ENCODE peak calls at places on chromosomes 16 and 17, in eight cellular contexts. D is stimulated activated CD8-positive, alpha-beta memory T cell treated with anti-CD3 and anti-CD28 coated beads, Interleukin-12 subunit alpha, Interleukin-12 subunit beta, amount 100 ng/mL, for 4 hours; J is stimulated activated CD4-positive, alpha-beta T cell treated with anti-CD3 and anti-CD28 coated beads, Interleukin-12 subunit alpha, Interleukin-12 subunit beta, amount 100 ng/mL, for 4 hours; Y is HT-29; Z is lower leg skin; T is NCI-H1105 treated with DMSO at 0.1 percent for 48 hours; F is GDM1; W is NCI-H1417. C is an unnamed sample.

GRCh38 chr17:43212641-43213490 is 1.2 kb downstream of the TMEM106A start:
- DNase-seq in J (no peak), D (no peak), Y (no peak), T (no peak), F (no peak), W (no peak), Z (no peak), C (no peak)

GRCh38 chr16:49594706-49595534 is 221.3 kb downstream of the C16orf78 start:
- DNase-seq in J (no peak), Z (peak; percentile 59), T (no peak), Y (no peak), W (no peak), F (no peak), D (no peak), C (no peak)

GRCh38 chr17:79082311-79083190 is 7.9 kb downstream of the ENGASE start:
- DNase-seq in Y (peak; percentile 55), T (peak; percentile 11), W (peak; percentile 14), F (no peak), Z (no peak), J (peak; percentile 44), D (no peak), C (no peak)

GRCh38 chr16:3143189-3143588 is 8.4 kb downstream of the ZNF213 start:
- DNase-seq in J (no peak), W (no peak), D (no peak), T (no peak), Z (no peak), F (no peak), Y (no peak), C (no peak)

GRCh38 chr16:75535901-75536300 is at the start of gene CHST5:
- DNase-seq in D (no peak), J (no peak), Z (no peak), W (no peak), Y (peak; percentile 30), F (no peak), T (no peak), C (no peak)

GRCh38 chr16:28974437-28975157 is at the start of gene SPNS1:
- DNase-seq in F (peak; percentile 90), J (peak; percentile 88), W (peak; percentile 90), T (peak; percentile 92), Z (peak; percentile 99), Y (peak; percentile 93), D (peak; percentile 89), C (peak; percentile 91)

GRCh38 chr16:84754353-84754856 is 54.6 kb downstream of the USP10 start:
- DNase-seq in F (peak; percentile 45), T (peak; percentile 56), J (peak; percentile 23), W (peak; percentile 77), Y (peak; percentile 88), D (no peak), Z (no peak), C (peak; percentile 83)

GRCh38 chr17:45021607-45022287 is 29.7 kb downstream of the DCAKD start:
- DNase-seq in T (peak; percentile 50), F (no peak), D (peak; percentile 54), J (peak; percentile 70), Y (peak; percentile 62), W (peak; percentile 48), Z (peak; percentile 91), C (no peak)

GRCh38 chr17:82832881-82833475 is 6.8 kb downstream of the ZNF750 start:
- DNase-seq in W (peak; percentile 26), T (no peak), F (no peak), D (no peak), J (no peak), Y (no peak), Z (no peak), C (no peak)

GRCh38 chr17:2056221-2057129 is 1.6 kb downstream of the HIC1 start:
- DNase-seq in Z (no peak), F (no peak), W (no peak), Y (no peak), T (no peak), D (no peak), J (no peak), C (no peak)

GRCh38 chr17:72021417-72022041 is 99.3 kb upstream of the SOX9 start:
- DNase-seq in Y (no peak), F (no peak), W (no peak), J (no peak), T (no peak), D (no peak), Z (no peak), C (no peak)

GRCh38 chr16:31270795-31271194 is 11.0 kb downstream of the ITGAM start:
- DNase-seq in J (no peak), D (no peak), W (no peak), Z (no peak), T (no peak), F (no peak), Y (no peak), C (no peak)

GRCh38 chr17:8649157-8650118 is 18.9 kb upstream of the MYH10 start:
- DNase-seq in J (no peak), T (no peak), Y (no peak), D (no peak), F (no peak), W (no peak), Z (no peak), C (peak; percentile 80)

GRCh38 chr17:35866356-35866950 is 2.2 kb downstream of the HEATR9 start:
- DNase-seq in D (no peak), T (no peak), Y (no peak), J (no peak), Z (no peak), F (no peak), W (no peak), C (no peak)

GRCh38 chr17:81517339-81518112 is 4.9 kb upstream of the ACTG1 start:
- DNase-seq in F (no peak), J (no peak), W (no peak), Y (no peak), D (no peak), T (no peak), Z (no peak), C (no peak)

GRCh38 chr16:87042551-87043272 is 274.5 kb downstream of the C16orf95 start:
- DNase-seq in W (no peak), Y (no peak), T (peak; percentile 35), F (no peak), D (no peak), Z (no peak), J (no peak), C (no peak)

GRCh38 chr16:86389566-86390328 is 120.6 kb upstream of the FOXF1 start:
- DNase-seq in J (no peak), W (no peak), F (no peak), Z (no peak), Y (no peak), D (no peak), T (no peak), C (no peak)

GRCh38 chr16:57477531-57478202 is 8.6 kb downstream of the DOK4 start:
- DNase-seq in T (no peak), Z (no peak), W (peak; percentile 53), D (no peak), F (no peak), Y (no peak), J (no peak), C (no peak)

GRCh38 chr17:74977802-74978201 is 5.2 kb upstream of the HID1 start:
- DNase-seq in F (no peak), J (no peak), T (no peak), W (no peak), D (no peak), Y (no peak), Z (no peak), C (no peak)

GRCh38 chr17:45149669-45150603 is 1.7 kb downstream of the HEXIM1 start:
- DNase-seq in T (peak; percentile 17), Z (peak; percentile 95), F (peak; percentile 58), W (peak; percentile 30), Y (peak; percentile 76), J (peak; percentile 44), D (no peak), C (no peak)

GRCh38 chr16:10575506-10576130 is 4.8 kb downstream of the EMP2 start:
- DNase-seq in T (no peak), J (no peak), Y (no peak), Z (no peak), F (no peak), D (no peak), W (no peak), C (no peak)

GRCh38 chr17:59333845-59334244 is 2.4 kb downstream of the YPEL2 start:
- DNase-seq in F (no peak), W (peak; percentile 70), D (no peak), Z (no peak), T (no peak), Y (no peak), J (no peak), C (no peak)

GRCh38 chr17:62644487-62645173 is 17.2 kb downstream of the MRC2 start:
- DNase-seq in Z (no peak), W (no peak), F (no peak), T (no peak), Y (no peak), J (no peak), D (no peak), C (no peak)

GRCh38 chr17:20244671-20245070 is 222.7 kb downstream of the LGALS9B start:
- DNase-seq in F (no peak), W (no peak), D (no peak), Y (no peak), J (no peak), T (no peak), Z (no peak), C (no peak)

GRCh38 chr17:42153919-42154491 is 784 bp downstream of the RAB5C start:
- DNase-seq in Z (no peak), W (no peak), J (no peak), T (no peak), F (no peak), Y (no peak), D (no peak), C (no peak)

GRCh38 chr17:55175788-55176425 is 88.9 kb upstream of the HLF start:
- DNase-seq in Y (no peak), T (no peak), W (no peak), Z (no peak), F (peak; percentile 49), D (no peak), J (no peak), C (no peak)

GRCh38 chr17:27381007-27381501 is 75.2 kb upstream of the KSR1 start:
- DNase-seq in Y (peak; percentile 91), Z (peak; percentile 90), W (peak; percentile 36), J (peak; percentile 79), F (peak; percentile 23), T (peak; percentile 19), D (peak; percentile 48), C (no peak)

GRCh38 chr17:79814966-79815835 is 18.3 kb upstream of the CBX8 start:
- DNase-seq in J (no peak), D (no peak), T (no peak), Y (peak; percentile 85), W (no peak), Z (no peak), F (no peak), C (no peak)

GRCh38 chr16:14955546-14956231 is 18.4 kb downstream of the NPIPA1 start:
- DNase-seq in W (no peak), Z (no peak), Y (no peak), T (no peak), J (no peak), D (no peak), F (no peak), C (no peak)

GRCh38 chr17:68378202-68379149 is 78.8 kb downstream of the WIPI1 start:
- DNase-seq in J (no peak), D (no peak), Z (peak; percentile 99), W (no peak), T (no peak), Y (peak; percentile 64), F (no peak), C (peak; percentile 96)

GRCh38 chr16:21211486-21211885 is at the start of gene ZP2:
- DNase-seq in Y (no peak), D (no peak), F (no peak), Z (no peak), T (no peak), J (no peak), W (no peak), C (no peak)

GRCh38 chr17:4711671-4712111 is 1.3 kb downstream of the ARRB2 start:
- DNase-seq in J (no peak), F (peak; percentile 74), Z (no peak), D (no peak), T (no peak), Y (no peak), W (no peak), C (no peak)

GRCh38 chr17:2084129-2084765 is 29.3 kb downstream of the HIC1 start:
- DNase-seq in D (no peak), Y (peak; percentile 66), W (no peak), Z (peak; percentile 91), F (no peak), J (no peak), T (no peak), C (no peak)

GRCh38 chr17:47990962-47991731 is 20.2 kb downstream of the CDK5RAP3 start:
- DNase-seq in W (no peak), J (no peak), Y (no peak), F (no peak), T (no peak), Z (no peak), D (no peak), C (no peak)

C was measured in skeletal muscle cell.